ENCODE peak calls at places on chromosomes 4 and X, in ten cellular contexts. K is WTC11; R is fibroblast of lung; S is upper lobe of right lung; W is CD8-positive, alpha-beta T cell; U is OCI-LY7; O is cardiac muscle cell; E is HCT116; X is nephron progenitor cell; V is DND-41. A is an unnamed sample.
A peak's percentile ranks its signal among the peaks of the same experiment; 100 is the strongest.

GRCh38 chrX:928606-929005 is 283.8 kb downstream of the CRLF2 start:
- DNase-seq in K (no peak), R (no peak), S (no peak), W (no peak), U (no peak), O (no peak), E (no peak), X (no peak), V (no peak), A (no peak)

GRCh38 chrX:7462110-7462509 is 314.2 kb upstream of the PUDP start:
- DNase-seq in K (peak; percentile 9), R (no peak), S (no peak), W (no peak), U (no peak), O (no peak), E (no peak), X (no peak), V (no peak), A (no peak)

GRCh38 chr4:14857475-14857874 is 144.8 kb upstream of the CPEB2 start:
- DNase-seq in K (no peak), R (no peak), S (no peak), W (no peak), U (no peak), O (no peak), E (no peak), X (no peak), V (no peak), A (no peak)

GRCh38 chr4:37604464-37604863 is 81.7 kb downstream of the RELL1 start:
- DNase-seq in K (no peak), R (peak; percentile 62), S (no peak), W (no peak), U (no peak), O (peak; percentile 39), E (peak; percentile 37), X (no peak), V (no peak), A (no peak)

GRCh38 chr4:147247577-147247976 is 233.3 kb upstream of the EDNRA start:
- DNase-seq in K (no peak), R (peak; percentile 3), S (no peak), W (no peak), U (no peak), O (no peak), E (no peak), X (no peak), V (no peak), A (no peak)

GRCh38 chr4:17769406-17770174 is 11.8 kb downstream of the FAM184B start:
- DNase-seq in K (no peak), R (peak; percentile 68), S (no peak), W (no peak), U (no peak), O (peak; percentile 20), E (no peak), X (no peak), V (no peak), A (no peak)

GRCh38 chr4:96593422-96593821 is 753.5 kb downstream of the PDHA2 start:
- DNase-seq in K (no peak), R (peak; percentile 7), S (no peak), W (no peak), U (no peak), O (peak; percentile 28), E (no peak), X (no peak), V (no peak), A (no peak)

GRCh38 chr4:99863804-99864203 is 30.4 kb downstream of the LAMTOR3 start:
- DNase-seq in K (no peak), R (peak; percentile 35), S (no peak), W (no peak), U (no peak), O (peak; percentile 3), E (no peak), X (no peak), V (no peak), A (no peak)

GRCh38 chr4:148349153-148349552 is 93.1 kb downstream of the NR3C2 start:
- DNase-seq in K (no peak), R (no peak), S (no peak), W (no peak), U (no peak), O (no peak), E (no peak), X (no peak), V (no peak), A (no peak)

GRCh38 chr4:70838972-70839536 is 636 bp downstream of the GRSF1 start:
- DNase-seq in K (peak; percentile 48), R (peak; percentile 69), S (peak; percentile 89), W (peak; percentile 37), U (peak; percentile 78), O (peak; percentile 74), E (no peak), X (peak; percentile 63), V (peak; percentile 75), A (peak; percentile 39)

GRCh38 chrX:43349363-43349762 is 306.7 kb upstream of the MAOA start:
- DNase-seq in K (peak; percentile 30), R (no peak), S (no peak), W (no peak), U (peak; percentile 51), O (peak; percentile 28), E (peak; percentile 28), X (peak; percentile 21), V (peak; percentile 45), A (no peak)

GRCh38 chr4:113871080-113871479 is 108.4 kb downstream of the ARSJ start:
- DNase-seq in K (no peak), R (no peak), S (no peak), W (no peak), U (no peak), O (no peak), E (no peak), X (no peak), V (no peak), A (no peak)

GRCh38 chr4:89939994-89940393 is 45.3 kb downstream of the MMRN1 start:
- DNase-seq in K (no peak), R (peak; percentile 26), S (no peak), W (no peak), U (no peak), O (peak; percentile 47), E (no peak), X (no peak), V (no peak), A (no peak)

GRCh38 chr4:89906787-89907521 is 12.3 kb downstream of the MMRN1 start:
- DNase-seq in K (no peak), R (peak; percentile 20), S (no peak), W (no peak), U (no peak), O (no peak), E (no peak), X (no peak), V (no peak), A (no peak)

GRCh38 chrX:135737361-135738071 is 24.1 kb downstream of the CT45A1 start:
- DNase-seq in K (no peak), R (no peak), S (no peak), W (no peak), U (peak; percentile 5), O (peak; percentile 2), E (peak; percentile 0), X (no peak), V (no peak), A (no peak)

GRCh38 chrX:135741192-135741715 is 26.7 kb downstream of the CT45A3 start:
- DNase-seq in K (no peak), R (no peak), S (no peak), W (no peak), U (no peak), O (no peak), E (no peak), X (no peak), V (no peak), A (no peak)

DNA sequence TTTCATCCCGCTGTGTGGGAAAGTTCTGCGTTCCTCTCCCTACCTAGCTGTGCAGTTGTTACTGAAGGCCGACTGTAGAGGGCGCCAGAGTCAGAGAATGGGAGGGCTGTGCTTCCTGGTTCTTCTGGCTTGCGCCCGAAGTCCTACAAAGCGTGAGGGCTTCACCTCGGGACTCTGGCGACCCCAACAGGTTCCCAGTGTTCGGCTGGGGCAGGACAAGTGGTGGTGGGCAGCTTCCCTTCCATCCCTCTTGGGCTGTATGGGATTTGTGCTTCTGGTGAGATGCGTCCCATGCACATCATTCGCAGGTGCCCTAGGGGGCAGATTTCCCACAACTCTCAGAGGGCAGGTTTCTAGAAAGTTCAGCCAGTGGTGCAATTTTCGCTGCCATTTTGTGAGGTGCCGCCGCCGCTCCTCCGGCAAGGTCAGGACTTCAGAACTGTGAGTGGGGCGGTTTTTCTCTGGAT is 27.3 kb downstream of the CT45A3 start:
- DNase-seq in K (peak; percentile 73), R (no peak), S (no peak), W (peak; percentile 1), U (peak; percentile 5), O (peak; percentile 7), E (peak; percentile 6), X (no peak), V (peak; percentile 40), A (no peak)
- TF ChIP-seq CTCF in K (peak; percentile 39), R (peak; percentile 39), S (peak; percentile 43), W (no peak), U (peak; percentile 58), O (peak; percentile 35), E (peak; percentile 68), X (no peak), V (peak; percentile 68), A (no peak)

GRCh38 chrX:12447448-12448154 is 309.3 kb downstream of the FRMPD4 start:
- DNase-seq in K (no peak), R (peak; percentile 81), S (no peak), W (no peak), U (no peak), O (peak; percentile 83), E (no peak), X (no peak), V (no peak), A (no peak)
- TF ChIP-seq CTCF in K (no peak), R (peak; percentile 27), S (no peak), W (no peak), U (no peak), O (peak; percentile 30), E (no peak), X (no peak), V (no peak), A (no peak)

DNA sequence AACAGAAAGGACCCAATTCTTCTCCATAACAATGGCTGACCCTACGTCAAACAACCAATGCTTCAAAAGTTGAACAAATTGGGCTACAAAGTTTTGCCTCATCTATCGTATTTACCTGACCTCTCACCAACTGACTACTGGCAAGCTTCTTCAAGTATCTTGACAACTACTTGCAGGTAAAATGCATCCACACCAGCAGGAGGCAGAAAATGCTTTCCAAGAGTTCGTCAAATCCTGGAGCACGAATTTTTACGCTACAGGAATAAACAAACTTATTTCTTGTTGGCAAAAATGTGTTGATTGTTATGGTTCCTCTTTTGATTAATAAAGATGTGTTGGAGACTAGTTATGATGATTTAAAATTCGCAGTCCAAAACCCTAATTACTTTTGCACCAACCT is 6.7 kb upstream of the GAB1 start:
- DNase-seq in K (no peak), R (no peak), S (no peak), W (no peak), U (no peak), O (no peak), E (no peak), X (no peak), V (no peak), A (no peak)
- TF ChIP-seq CTCF in K (no peak), R (no peak), S (no peak), W (no peak), U (peak; percentile 39), O (no peak), E (peak; percentile 7), X (no peak), V (no peak), A (no peak)

DNA sequence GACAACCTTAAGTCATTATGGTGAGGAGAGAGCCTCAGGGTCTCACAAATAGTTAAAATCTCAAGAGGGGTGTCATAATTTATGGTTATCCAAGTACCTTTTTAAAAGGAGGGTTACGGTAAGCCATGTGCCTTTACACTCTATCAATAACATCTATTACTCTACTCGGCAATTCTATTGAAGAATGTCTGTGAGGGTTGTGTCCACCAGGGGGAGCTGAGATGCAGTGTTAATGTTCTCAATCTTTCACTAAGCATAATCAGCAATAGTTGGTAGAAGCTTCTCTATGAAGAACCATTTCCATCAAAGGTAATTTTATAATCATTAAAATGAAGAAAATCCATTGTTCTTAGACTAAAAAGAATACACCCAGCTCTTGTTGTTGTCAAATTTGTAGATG is 457.4 kb downstream of the CENPC start:
- DNase-seq in K (peak; percentile 64), R (no peak), S (no peak), W (no peak), U (peak; percentile 42), O (peak; percentile 45), E (peak; percentile 1), X (peak; percentile 54), V (peak; percentile 28), A (no peak)
- TF ChIP-seq CTCF in K (peak; percentile 68), R (no peak), S (peak; percentile 61), W (peak; percentile 48), U (peak; percentile 89), O (peak; percentile 54), E (peak; percentile 34), X (peak; percentile 58), V (peak; percentile 47), A (peak; percentile 48)

A was measured in progenitor cell of endocrine pancreas.